ENCODE peak calls at places on chromosomes 11 and 22, in five cellular contexts. X is tibial nerve, U is fibroblast of pulmonary artery, L is psoas muscle, D is Calu3. K is an unnamed sample.

GRCh38 chr22:44620129-44620840 is 81.7 kb upstream of the PRR5 start:
- DNase-seq in X (no peak), L (peak), D (peak), U (peak), K (peak)

GRCh38 chr11:45339754-45340519 is 53.8 kb upstream of the SYT13 start:
- DNase-seq in X (peak), U (peak), L (peak), D (peak), K (peak)

GRCh38 chr22:29481265-29482000 is 1.4 kb downstream of the NEFH start:
- DNase-seq in X (no peak), D (no peak), U (peak), L (peak), K (no peak)

GRCh38 chr11:102121329-102121728 is 11.1 kb downstream of the YAP1 start:
- DNase-seq in L (no peak), D (no peak), X (no peak), U (peak), K (no peak)

GRCh38 chr22:33519140-33519973 is 400.9 kb downstream of the LARGE1 start:
- DNase-seq in U (peak), X (no peak), L (peak), D (peak), K (no peak)

GRCh38 chr22:50282361-50283144 is 12.4 kb upstream of the MAPK11 start:
- DNase-seq in D (peak), X (no peak), L (no peak), U (peak), K (peak)

GRCh38 chr11:119382101-119382500 is 611 bp upstream of the USP2 start:
- DNase-seq in X (no peak), D (no peak), U (no peak), L (no peak), K (no peak)

GRCh38 chr11:30758012-30758411 is 171.9 kb upstream of the MPPED2 start:
- DNase-seq in X (no peak), U (no peak), D (no peak), L (no peak), K (no peak)

GRCh38 chr11:43687120-43687791 is 6.7 kb downstream of the HSD17B12 start:
- DNase-seq in L (peak), D (no peak), U (peak), X (no peak), K (no peak)

GRCh38 chr11:113026778-113027177 is 65.6 kb downstream of the NCAM1 start:
- DNase-seq in X (no peak), L (no peak), U (no peak), D (no peak), K (no peak)

GRCh38 chr11:84819561-84819960 is 807.6 kb downstream of the DLG2 start:
- DNase-seq in D (no peak), L (no peak), X (no peak), U (no peak), K (no peak)

GRCh38 chr11:10375280-10376048 is 70.6 kb downstream of the ADM start:
- DNase-seq in D (no peak), L (no peak), X (no peak), U (peak), K (no peak)

GRCh38 chr11:69391192-69392103 is 90.0 kb upstream of the LINC01488 start:
- DNase-seq in X (no peak), U (no peak), D (no peak), L (no peak), K (no peak)

GRCh38 chr11:105611414-105611813 is 1.5 kb downstream of the GRIA4 start:
- DNase-seq in D (no peak), L (no peak), U (no peak), X (no peak), K (no peak)

GRCh38 chr11:105611837-105612480 is 2.1 kb downstream of the GRIA4 start:
- DNase-seq in D (no peak), X (no peak), L (no peak), U (no peak), K (no peak)

GRCh38 chr11:105609341-105609781 is 512 bp upstream of the GRIA4 start:
- DNase-seq in X (no peak), U (peak), D (peak), L (no peak), K (no peak)

GRCh38 chr11:105610796-105611361 is 1.0 kb downstream of the GRIA4 start:
- DNase-seq in L (no peak), U (no peak), X (no peak), D (no peak), K (no peak)

DNA sequence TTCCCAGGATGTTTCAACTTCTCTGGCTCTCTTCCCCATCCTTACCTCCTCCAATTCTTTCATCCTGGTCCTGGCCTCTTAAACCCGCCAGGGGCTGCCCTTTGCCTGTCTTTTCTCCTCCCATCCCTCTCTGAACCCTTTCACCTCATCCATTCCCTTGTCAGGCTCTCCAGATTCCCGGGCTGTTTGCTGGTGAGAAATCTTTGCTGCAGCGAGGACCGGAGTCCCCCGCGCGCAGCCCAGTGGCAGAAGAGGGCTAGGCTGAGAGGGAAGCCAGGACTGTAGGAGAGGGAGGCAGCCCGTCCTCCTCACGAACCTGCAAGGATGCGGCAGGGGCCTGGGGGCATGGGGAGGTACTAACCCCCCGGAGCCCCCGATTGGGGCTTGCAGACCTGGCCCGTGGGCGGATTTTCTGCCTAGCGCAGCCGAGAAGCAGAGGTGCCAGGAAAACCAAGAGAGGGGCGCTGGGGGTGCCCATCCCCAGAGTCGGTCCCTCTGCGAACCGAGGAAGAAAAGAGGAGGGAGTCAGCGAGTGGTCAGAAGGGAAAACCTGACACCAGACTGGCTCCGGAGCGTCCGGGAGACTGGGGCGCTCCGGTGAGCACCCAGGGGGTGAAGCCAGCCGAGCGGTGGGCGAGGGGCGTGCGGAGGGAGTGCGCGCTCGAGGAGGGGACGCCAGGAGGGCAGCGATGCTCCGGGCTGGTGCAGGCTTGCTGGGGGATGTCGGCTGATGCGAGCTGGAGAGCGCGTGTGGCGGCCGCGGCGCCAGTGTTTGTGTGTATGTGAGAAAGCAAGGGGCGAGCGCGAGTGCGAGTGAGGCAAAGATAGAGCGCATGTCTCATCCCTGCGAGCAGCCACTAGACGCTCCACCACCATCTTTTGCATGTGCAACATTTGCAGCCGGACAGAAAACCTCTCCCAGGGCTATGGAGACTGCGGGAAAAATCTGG is at the start of gene GRIA4:
- DNase-seq in U (peak), L (peak), X (peak), D (no peak), K (peak)
- TF ChIP-seq CTCF in U (no peak), L (no peak), X (no peak), D (no peak), K (no peak)

DNA sequence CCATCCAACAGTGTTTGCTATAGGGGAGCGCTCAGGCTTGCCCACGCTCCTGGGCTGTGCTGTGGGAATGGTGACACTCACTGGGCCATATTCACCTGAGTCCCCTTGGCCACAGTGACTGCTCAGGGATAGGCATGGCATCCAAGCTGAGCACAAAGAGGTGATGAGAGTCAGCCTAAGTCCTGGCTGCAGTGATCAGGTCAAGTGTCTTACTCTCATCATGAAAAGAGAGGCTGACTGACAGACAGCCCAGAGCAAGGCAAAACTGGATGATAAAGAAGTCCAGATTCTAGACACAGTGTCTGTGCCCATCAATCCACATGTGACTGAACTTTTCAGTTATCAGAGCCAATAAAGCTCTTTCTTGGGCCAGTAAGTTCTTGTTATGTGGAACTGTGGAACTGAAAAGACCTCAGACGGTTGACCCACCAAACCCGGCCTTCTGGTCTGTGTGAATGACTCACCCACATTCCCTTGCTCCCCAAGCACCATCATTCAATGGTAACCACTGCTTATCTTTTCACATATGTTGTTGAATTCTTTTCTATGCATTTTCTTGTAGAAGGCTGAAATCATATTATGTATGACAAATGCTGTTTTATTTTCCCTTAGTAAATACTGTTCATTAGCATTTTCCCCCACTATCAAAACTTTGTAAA is 43.2 kb upstream of the YPEL1 start:
- DNase-seq in X (no peak), L (no peak), U (peak), D (no peak), K (no peak)
- TF ChIP-seq CTCF in X (no peak), L (no peak), U (no peak), D (no peak), K (no peak)

DNA sequence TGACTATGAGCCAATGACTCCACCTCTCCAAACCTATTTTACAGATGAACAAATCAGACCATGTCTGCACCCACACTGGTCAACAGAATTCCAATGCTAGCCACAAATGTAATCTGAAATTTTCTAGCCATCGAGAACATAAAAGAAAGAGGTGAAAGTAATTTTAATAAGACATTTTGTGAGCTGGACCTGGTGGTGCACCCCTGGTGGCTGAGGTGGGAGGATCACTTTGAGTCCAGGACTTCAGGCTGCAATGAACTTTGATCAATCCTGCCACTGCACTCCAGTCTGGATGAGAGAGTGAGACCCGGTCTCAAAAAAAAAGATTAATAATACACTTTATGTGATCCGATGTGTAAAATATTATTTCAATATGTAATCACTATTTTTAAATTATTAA is 9.4 kb upstream of the RNF185 start:
- DNase-seq in U (no peak), X (no peak), L (no peak), D (peak), K (no peak)
- TF ChIP-seq CTCF in U (peak), X (no peak), L (no peak), D (peak), K (peak)

DNA sequence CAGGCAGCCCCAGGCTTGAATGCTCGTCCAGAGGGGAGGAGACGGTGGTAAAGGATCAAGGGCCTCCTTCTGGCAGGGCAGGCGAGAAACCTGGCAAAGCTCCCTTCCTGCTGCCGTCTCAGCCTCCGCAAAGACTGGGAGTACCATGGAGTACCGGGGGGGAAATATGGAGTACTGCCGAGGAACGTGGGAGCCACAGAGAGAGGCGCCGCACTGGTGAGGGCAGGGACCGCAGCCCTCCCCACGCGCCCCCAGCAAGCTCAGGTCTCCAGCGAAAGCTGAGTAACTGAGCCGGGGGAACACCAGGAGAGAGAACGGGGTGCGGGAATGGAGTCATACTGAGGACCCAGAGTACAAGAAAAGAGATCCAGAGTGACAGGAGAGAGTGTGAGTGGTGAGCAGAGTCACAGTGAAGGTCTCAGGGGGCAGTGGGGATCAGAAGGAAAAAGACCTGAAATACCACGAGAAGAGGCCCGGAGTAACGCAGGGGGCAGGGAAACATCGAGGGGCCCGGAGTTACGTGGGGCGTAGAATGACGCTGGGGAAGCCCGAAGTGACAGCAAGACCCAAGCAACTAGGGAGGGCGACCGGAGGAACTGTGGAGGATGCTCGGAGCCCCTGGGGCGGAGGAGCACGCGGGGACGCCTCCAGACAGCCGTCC is 740 bp downstream of the EML3 start:
- DNase-seq in X (no peak), U (peak), L (peak), D (peak), K (peak)
- TF ChIP-seq CTCF in X (no peak), U (peak), L (no peak), D (no peak), K (no peak)

K was measured in mesothelial cell of epicardium.